ENCODE peak calls at places on chromosome 15, in eight cellular contexts. One of them, this sample, is unnamed.
A peak's percentile ranks its signal among the peaks of the same experiment; 100 is the strongest.

GRCh38 chr15:55992769-55993110 is 672 bp downstream of the NEDD4 start:
- DNase-seq in HFF-Myc: no peak
- DNase-seq in tibial artery: no peak
- DNase-seq in prostate gland: no peak
- DNase-seq in heart right ventricle: no peak
- DNase-seq in IMR-90: peak; percentile 70
- DNase-seq in ascending aorta: no peak
- DNase-seq in mucosa of descending colon: no peak
- DNase-seq in this sample: no peak

GRCh38 chr15:65761210-65761926 is 30.7 kb downstream of the DENND4A start:
- DNase-seq in HFF-Myc: no peak
- DNase-seq in tibial artery: no peak
- DNase-seq in prostate gland: no peak
- DNase-seq in heart right ventricle: no peak
- DNase-seq in IMR-90: no peak
- DNase-seq in ascending aorta: no peak
- DNase-seq in mucosa of descending colon: no peak
- DNase-seq in this sample: no peak

GRCh38 chr15:71443538-71443937 is 328.3 kb downstream of the THSD4 start:
- DNase-seq in HFF-Myc: peak; percentile 30
- DNase-seq in tibial artery: peak; percentile 53
- DNase-seq in prostate gland: peak; percentile 55
- DNase-seq in heart right ventricle: peak; percentile 40
- DNase-seq in IMR-90: peak; percentile 51
- DNase-seq in ascending aorta: no peak
- DNase-seq in mucosa of descending colon: peak; percentile 77
- DNase-seq in this sample: no peak

GRCh38 chr15:86355798-86356197 is 276.1 kb downstream of the AGBL1 start:
- DNase-seq in HFF-Myc: no peak
- DNase-seq in tibial artery: no peak
- DNase-seq in prostate gland: no peak
- DNase-seq in heart right ventricle: no peak
- DNase-seq in IMR-90: no peak
- DNase-seq in ascending aorta: no peak
- DNase-seq in mucosa of descending colon: no peak
- DNase-seq in this sample: peak; percentile 8

GRCh38 chr15:28919201-28919627 is 33.4 kb downstream of the APBA2 start:
- DNase-seq in HFF-Myc: no peak
- DNase-seq in tibial artery: no peak
- DNase-seq in prostate gland: no peak
- DNase-seq in heart right ventricle: no peak
- DNase-seq in IMR-90: no peak
- DNase-seq in ascending aorta: no peak
- DNase-seq in mucosa of descending colon: no peak
- DNase-seq in this sample: no peak

GRCh38 chr15:31381801-31382692 is 55.4 kb downstream of the KLF13 start:
- DNase-seq in HFF-Myc: no peak
- DNase-seq in tibial artery: no peak
- DNase-seq in prostate gland: no peak
- DNase-seq in heart right ventricle: no peak
- DNase-seq in IMR-90: no peak
- DNase-seq in ascending aorta: no peak
- DNase-seq in mucosa of descending colon: no peak
- DNase-seq in this sample: no peak

GRCh38 chr15:68424754-68425390 is 7.1 kb downstream of the ITGA11 start:
- DNase-seq in HFF-Myc: no peak
- DNase-seq in tibial artery: no peak
- DNase-seq in prostate gland: no peak
- DNase-seq in heart right ventricle: no peak
- DNase-seq in IMR-90: peak; percentile 34
- DNase-seq in ascending aorta: no peak
- DNase-seq in mucosa of descending colon: no peak
- DNase-seq in this sample: no peak

GRCh38 chr15:25248583-25249235 is 190.1 kb downstream of the UBE3A start:
- DNase-seq in HFF-Myc: no peak
- DNase-seq in tibial artery: no peak
- DNase-seq in prostate gland: no peak
- DNase-seq in heart right ventricle: peak; percentile 1
- DNase-seq in IMR-90: no peak
- DNase-seq in ascending aorta: no peak
- DNase-seq in mucosa of descending colon: no peak
- DNase-seq in this sample: no peak

GRCh38 chr15:69748131-69748530 is 295.5 kb downstream of the RPLP1 start:
- DNase-seq in HFF-Myc: no peak
- DNase-seq in tibial artery: no peak
- DNase-seq in prostate gland: no peak
- DNase-seq in heart right ventricle: no peak
- DNase-seq in IMR-90: no peak
- DNase-seq in ascending aorta: no peak
- DNase-seq in mucosa of descending colon: no peak
- DNase-seq in this sample: no peak

GRCh38 chr15:62933388-62933787 is 109.2 kb upstream of the TPM1 start:
- DNase-seq in HFF-Myc: no peak
- DNase-seq in tibial artery: no peak
- DNase-seq in prostate gland: no peak
- DNase-seq in heart right ventricle: no peak
- DNase-seq in IMR-90: peak; percentile 22
- DNase-seq in ascending aorta: no peak
- DNase-seq in mucosa of descending colon: no peak
- DNase-seq in this sample: no peak

GRCh38 chr15:40901053-40901443 is 6.8 kb downstream of the VPS18 start:
- DNase-seq in HFF-Myc: no peak
- DNase-seq in tibial artery: no peak
- DNase-seq in prostate gland: no peak
- DNase-seq in heart right ventricle: no peak
- DNase-seq in IMR-90: no peak
- DNase-seq in ascending aorta: no peak
- DNase-seq in mucosa of descending colon: no peak
- DNase-seq in this sample: no peak

GRCh38 chr15:98076021-98076816 is 115.7 kb downstream of the ARRDC4 start:
- DNase-seq in HFF-Myc: no peak
- DNase-seq in tibial artery: no peak
- DNase-seq in prostate gland: no peak
- DNase-seq in heart right ventricle: peak; percentile 36
- DNase-seq in IMR-90: no peak
- DNase-seq in ascending aorta: no peak
- DNase-seq in mucosa of descending colon: peak; percentile 17
- DNase-seq in this sample: no peak

GRCh38 chr15:98075441-98075840 is 114.9 kb downstream of the ARRDC4 start:
- DNase-seq in HFF-Myc: no peak
- DNase-seq in tibial artery: no peak
- DNase-seq in prostate gland: no peak
- DNase-seq in heart right ventricle: no peak
- DNase-seq in IMR-90: no peak
- DNase-seq in ascending aorta: no peak
- DNase-seq in mucosa of descending colon: no peak
- DNase-seq in this sample: no peak

GRCh38 chr15:98071786-98072185 is 111.3 kb downstream of the ARRDC4 start:
- DNase-seq in HFF-Myc: no peak
- DNase-seq in tibial artery: no peak
- DNase-seq in prostate gland: no peak
- DNase-seq in heart right ventricle: no peak
- DNase-seq in IMR-90: no peak
- DNase-seq in ascending aorta: no peak
- DNase-seq in mucosa of descending colon: no peak
- DNase-seq in this sample: no peak

DNA sequence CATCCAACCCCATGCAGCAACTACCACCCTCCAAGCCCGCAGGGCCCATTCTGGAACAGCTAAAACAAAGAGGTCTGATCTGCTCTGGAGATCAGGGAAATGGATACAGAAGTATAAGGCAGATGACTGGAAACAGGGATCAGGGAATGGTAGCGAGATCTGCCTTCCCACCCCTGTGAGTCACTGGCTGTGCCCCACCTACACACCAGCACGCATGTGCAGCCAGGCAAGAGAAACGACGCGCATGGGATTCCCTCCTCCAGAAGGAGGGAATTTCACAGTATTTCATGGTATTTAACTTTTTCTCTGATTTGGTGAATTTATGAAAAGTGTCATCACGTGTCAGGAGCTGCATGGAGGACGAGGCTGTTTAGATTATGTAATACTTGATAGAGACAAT is 116.7 kb downstream of the ARRDC4 start:
- DNase-seq in HFF-Myc: no peak
- DNase-seq in tibial artery: no peak
- DNase-seq in prostate gland: no peak
- DNase-seq in heart right ventricle: no peak
- DNase-seq in IMR-90: no peak
- DNase-seq in ascending aorta: no peak
- DNase-seq in mucosa of descending colon: no peak
- DNase-seq in this sample: no peak
- H3K4me3 ChIP-seq in HFF-Myc: no peak overlapping the region
- H3K4me3 ChIP-seq in tibial artery: no peak overlapping the region
- H3K4me3 ChIP-seq in prostate gland: no peak overlapping the region
- H3K4me3 ChIP-seq in heart right ventricle: no peak overlapping the region
- H3K4me3 ChIP-seq in IMR-90: no peak overlapping the region
- H3K4me3 ChIP-seq in ascending aorta: no peak overlapping the region
- H3K4me3 ChIP-seq in mucosa of descending colon: no peak overlapping the region
- H3K4me3 ChIP-seq in this sample: no peak overlapping the region

GRCh38 chr15:57743424-57743823 is 36.9 kb downstream of the POLR2M start:
- DNase-seq in HFF-Myc: no peak
- DNase-seq in tibial artery: no peak
- DNase-seq in prostate gland: no peak
- DNase-seq in heart right ventricle: no peak
- DNase-seq in IMR-90: no peak
- DNase-seq in ascending aorta: no peak
- DNase-seq in mucosa of descending colon: no peak
- DNase-seq in this sample: no peak
- TF ChIP-seq CTCF in HFF-Myc: no peak
- TF ChIP-seq CTCF in tibial artery: no peak
- TF ChIP-seq CTCF in prostate gland: no peak
- TF ChIP-seq CTCF in heart right ventricle: no peak
- TF ChIP-seq CTCF in IMR-90: no peak
- TF ChIP-seq CTCF in ascending aorta: no peak
- TF ChIP-seq CTCF in mucosa of descending colon: no peak
- TF ChIP-seq CTCF in this sample: peak; percentile 30

GRCh38 chr15:59291214-59291551 is 81.5 kb downstream of the MYO1E start:
- DNase-seq in HFF-Myc: no peak
- DNase-seq in tibial artery: no peak
- DNase-seq in prostate gland: no peak
- DNase-seq in heart right ventricle: no peak
- DNase-seq in IMR-90: no peak
- DNase-seq in ascending aorta: no peak
- DNase-seq in mucosa of descending colon: no peak
- DNase-seq in this sample: no peak
- H3K4me3 ChIP-seq in HFF-Myc: no peak overlapping the region
- H3K4me3 ChIP-seq in tibial artery: no peak overlapping the region
- H3K4me3 ChIP-seq in prostate gland: no peak overlapping the region
- H3K4me3 ChIP-seq in heart right ventricle: no peak overlapping the region
- H3K4me3 ChIP-seq in IMR-90: no peak overlapping the region
- H3K4me3 ChIP-seq in ascending aorta: no peak overlapping the region
- H3K4me3 ChIP-seq in mucosa of descending colon: no peak overlapping the region
- H3K4me3 ChIP-seq in this sample: no peak overlapping the region

GRCh38 chr15:58775402-58775801 is 4.3 kb downstream of the MINDY2 start:
- DNase-seq in HFF-Myc: no peak
- DNase-seq in tibial artery: no peak
- DNase-seq in prostate gland: no peak
- DNase-seq in heart right ventricle: no peak
- DNase-seq in IMR-90: no peak
- DNase-seq in ascending aorta: no peak
- DNase-seq in mucosa of descending colon: no peak
- DNase-seq in this sample: no peak

GRCh38 chr15:58770519-58770856 is 614 bp upstream of the MINDY2 start:
- DNase-seq in HFF-Myc: no peak
- DNase-seq in tibial artery: no peak
- DNase-seq in prostate gland: no peak
- DNase-seq in heart right ventricle: no peak
- DNase-seq in IMR-90: peak; percentile 84
- DNase-seq in ascending aorta: no peak
- DNase-seq in mucosa of descending colon: no peak
- DNase-seq in this sample: peak; percentile 40

GRCh38 chr15:58773024-58773423 is 1.9 kb downstream of the MINDY2 start:
- DNase-seq in HFF-Myc: no peak
- DNase-seq in tibial artery: no peak
- DNase-seq in prostate gland: no peak
- DNase-seq in heart right ventricle: no peak
- DNase-seq in IMR-90: no peak
- DNase-seq in ascending aorta: no peak
- DNase-seq in mucosa of descending colon: no peak
- DNase-seq in this sample: no peak

GRCh38 chr15:58771621-58772235 is 626 bp downstream of the MINDY2 start:
- DNase-seq in HFF-Myc: no peak
- DNase-seq in tibial artery: peak; percentile 54
- DNase-seq in prostate gland: peak; percentile 59
- DNase-seq in heart right ventricle: peak; percentile 25
- DNase-seq in IMR-90: no peak
- DNase-seq in ascending aorta: no peak
- DNase-seq in mucosa of descending colon: peak; percentile 66
- DNase-seq in this sample: no peak

DNA sequence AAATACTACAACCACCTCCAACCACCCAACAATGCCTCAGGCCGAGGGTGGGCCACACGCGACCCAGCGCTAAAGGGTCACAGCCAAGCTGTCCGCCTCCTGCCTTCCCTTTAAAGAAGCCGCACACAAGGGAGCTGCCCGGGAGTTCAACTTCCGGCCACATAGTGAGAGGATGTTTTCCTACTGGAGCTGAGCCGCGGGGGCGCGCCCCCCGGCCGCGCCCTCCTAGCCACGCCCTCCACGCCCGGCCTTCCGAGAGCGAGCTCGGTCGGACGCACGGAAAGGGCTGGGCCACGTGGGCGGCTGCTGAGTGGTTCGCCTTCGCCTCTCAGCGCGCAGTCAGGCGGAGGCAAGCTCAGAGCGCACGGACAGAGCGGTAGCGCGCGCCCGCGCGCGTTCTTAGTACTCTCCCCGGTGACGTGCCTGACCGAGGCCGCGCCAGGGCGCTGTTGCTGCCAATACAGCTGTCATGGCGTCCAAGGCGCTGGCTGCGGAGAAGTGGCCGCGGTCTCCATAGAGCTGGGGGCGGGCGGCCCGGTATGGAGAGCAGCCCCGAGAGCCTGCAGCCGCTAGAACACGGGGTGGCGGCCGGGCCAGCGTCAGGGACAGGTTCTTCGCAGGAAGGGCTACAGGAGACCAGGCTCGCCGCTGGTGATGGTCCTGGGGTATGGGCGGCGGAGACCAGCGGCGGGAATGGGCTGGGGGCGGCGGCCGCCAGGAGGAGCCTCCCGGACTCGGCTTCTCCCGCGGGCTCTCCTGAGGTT is at the start of gene MINDY2:
- DNase-seq in HFF-Myc: peak; percentile 96
- DNase-seq in tibial artery: peak; percentile 98
- DNase-seq in prostate gland: peak; percentile 99
- DNase-seq in heart right ventricle: peak; percentile 97
- DNase-seq in IMR-90: peak; percentile 99
- DNase-seq in ascending aorta: peak; percentile 93
- DNase-seq in mucosa of descending colon: peak; percentile 99
- DNase-seq in this sample: peak; percentile 96
- TF ChIP-seq CTCF in HFF-Myc: peak; percentile 8
- TF ChIP-seq CTCF in tibial artery: no peak
- TF ChIP-seq CTCF in prostate gland: peak; percentile 21
- TF ChIP-seq CTCF in heart right ventricle: no peak
- TF ChIP-seq CTCF in IMR-90: peak; percentile 33
- TF ChIP-seq CTCF in ascending aorta: peak; percentile 29
- TF ChIP-seq CTCF in mucosa of descending colon: no peak
- TF ChIP-seq CTCF in this sample: peak; percentile 37

This sample was measured in LNCaP clone FGC.